ENCODE peak calls at places on chromosomes 2 and 18, in nine cellular contexts. F, C, A, Y, W, H, E, P and S are unnamed samples. For H3K36me3 and H3K4me1, the result is how much of the 10 kb centered on the place peaks cover.

GRCh38 chr2:95110395-95110794 is 11.2 kb downstream of the MRPS5 start:
- DNase-seq in C (no peak), P (no peak), E (no peak), H (no peak), Y (no peak), A (no peak), W (no peak), F (no peak), S (no peak)

GRCh38 chr2:164669291-164669690 is 48.0 kb upstream of the GRB14 start:
- DNase-seq in H (no peak), A (no peak), P (no peak), E (no peak), C (no peak), W (no peak), Y (no peak), F (no peak), S (no peak)

GRCh38 chr2:119617455-119617854 is 61.5 kb upstream of the TMEM177 start:
- DNase-seq in H (no peak), F (no peak), Y (no peak), E (no peak), W (no peak), P (no peak), A (no peak), C (no peak), S (no peak)

GRCh38 chr2:75608684-75609333 is 37.8 kb upstream of the MRPL19 start:
- DNase-seq in P (peak), E (peak), H (no peak), W (no peak), A (peak), F (peak), C (no peak), Y (peak), S (no peak)

GRCh38 chr18:45962461-45962860 is 4.7 kb downstream of the EPG5 start:
- DNase-seq in H (no peak), Y (peak), C (no peak), E (peak), W (peak), P (no peak), F (no peak), A (no peak), S (no peak)

GRCh38 chr2:202378661-202379338 is 2.7 kb downstream of the BMPR2 start:
- DNase-seq in A (no peak), C (no peak), P (no peak), H (no peak), W (no peak), Y (no peak), E (no peak), F (no peak), S (no peak)

GRCh38 chr18:8982416-8983183 is 119.9 kb upstream of the NDUFV2 start:
- DNase-seq in C (no peak), E (peak), A (peak), P (peak), F (peak), H (no peak), Y (peak), W (peak), S (no peak)

GRCh38 chr2:73776869-73777519 is 2.9 kb downstream of the DUSP11 start:
- DNase-seq in Y (peak), E (no peak), W (peak), C (no peak), F (no peak), P (no peak), A (no peak), H (no peak), S (no peak)

GRCh38 chr2:149387411-149387810 is 57.0 kb downstream of the LYPD6 start:
- DNase-seq in Y (no peak), P (no peak), H (no peak), F (no peak), A (no peak), C (no peak), E (no peak), W (no peak), S (no peak)

GRCh38 chr18:78623142-78623541 is 356.5 kb upstream of the SALL3 start:
- DNase-seq in Y (no peak), A (no peak), E (no peak), W (no peak), P (no peak), F (no peak), C (peak), H (no peak), S (no peak)

GRCh38 chr18:56615738-56616520 is 22.5 kb downstream of the TXNL1 start:
- DNase-seq in A (no peak), C (no peak), F (no peak), Y (no peak), E (no peak), W (no peak), P (no peak), H (no peak), S (no peak)

GRCh38 chr18:22689711-22690110 is 243.4 kb upstream of the RBBP8 start:
- DNase-seq in F (peak), Y (no peak), W (no peak), P (no peak), A (no peak), C (no peak), H (no peak), E (no peak), S (no peak)

GRCh38 chr2:24919977-24920812 is at the start of gene ADCY3:
- DNase-seq in H (no peak), Y (peak), F (no peak), C (peak), E (peak), A (peak), P (peak), W (no peak), S (no peak)

GRCh38 chr2:222743263-222743865 is 71.9 kb downstream of the MOGAT1 start:
- DNase-seq in E (no peak), F (peak), C (no peak), P (no peak), A (no peak), W (no peak), H (no peak), Y (no peak), S (no peak)

GRCh38 chr2:103991591-103991990 is 862.3 kb upstream of the POU3F3 start:
- DNase-seq in A (no peak), C (no peak), H (no peak), W (no peak), E (no peak), Y (no peak), P (no peak), F (no peak), S (no peak)

GRCh38 chr2:23526114-23526513 is 141.1 kb downstream of the KLHL29 start:
- DNase-seq in H (no peak), C (no peak), P (no peak), W (no peak), A (no peak), F (no peak), E (no peak), Y (no peak), S (no peak)

GRCh38 chr2:73426161-73426560 is 40.5 kb downstream of the ALMS1 start:
- DNase-seq in Y (no peak), E (no peak), P (no peak), A (no peak), H (no peak), C (no peak), W (no peak), F (no peak), S (no peak)

GRCh38 chr2:74119324-74119723 is 28.4 kb downstream of the BOLA3 start:
- DNase-seq in C (no peak), E (no peak), H (no peak), A (no peak), Y (no peak), P (no peak), F (no peak), W (no peak), S (no peak)

GRCh38 chr2:218746470-218746795 is 35.5 kb upstream of the CYP27A1 start:
- DNase-seq in A (no peak), P (no peak), F (no peak), W (no peak), E (no peak), C (no peak), H (no peak), Y (no peak), S (no peak)
- H3K36me3 ChIP-seq in A (half or more), P (half or more), F (under half), W (under half), E (under half), C (half or more), H (under half), Y (under half), S (under half)

GRCh38 chr2:138439733-138440132 is 61.8 kb upstream of the SPOPL start:
- DNase-seq in Y (no peak), P (no peak), C (no peak), F (no peak), H (no peak), W (no peak), E (no peak), A (no peak), S (no peak)

GRCh38 chr2:138430181-138430580 is 71.4 kb upstream of the SPOPL start:
- DNase-seq in F (no peak), E (no peak), Y (no peak), H (no peak), C (no peak), W (no peak), P (no peak), A (no peak), S (no peak)

GRCh38 chr2:138433995-138434991 is 67.3 kb upstream of the SPOPL start:
- DNase-seq in W (no peak), Y (peak), F (no peak), P (no peak), E (no peak), C (no peak), A (no peak), H (no peak), S (no peak)

GRCh38 chr2:138432971-138433370 is 68.6 kb upstream of the SPOPL start:
- DNase-seq in E (no peak), W (peak), F (no peak), H (no peak), Y (peak), C (no peak), P (no peak), A (no peak), S (no peak)

GRCh38 chr2:138435701-138436100 is 65.9 kb upstream of the SPOPL start:
- DNase-seq in Y (no peak), A (no peak), W (no peak), P (no peak), H (no peak), E (no peak), C (no peak), F (no peak), S (no peak)
- H3K4me1 ChIP-seq in Y (under half), A (under half), W (under half), P (under half), H (under half), E (under half), C (under half), F (under half), S (under half)

GRCh38 chr2:44671276-44671675 is 270.2 kb upstream of the SIX3 start:
- DNase-seq in F (no peak), A (no peak), H (no peak), E (no peak), P (no peak), Y (no peak), W (no peak), C (no peak), S (no peak)

GRCh38 chr2:44672431-44672830 is 269.1 kb upstream of the SIX3 start:
- DNase-seq in W (no peak), A (no peak), C (no peak), E (no peak), H (no peak), Y (no peak), F (no peak), P (no peak), S (no peak)

GRCh38 chr2:44663471-44664073 is 277.9 kb upstream of the SIX3 start:
- DNase-seq in Y (no peak), W (peak), E (no peak), C (no peak), F (no peak), H (no peak), P (no peak), A (no peak), S (no peak)

GRCh38 chr2:44671896-44672295 is 269.6 kb upstream of the SIX3 start:
- DNase-seq in Y (no peak), C (no peak), P (no peak), A (no peak), E (no peak), F (no peak), W (no peak), H (no peak), S (no peak)

DNA sequence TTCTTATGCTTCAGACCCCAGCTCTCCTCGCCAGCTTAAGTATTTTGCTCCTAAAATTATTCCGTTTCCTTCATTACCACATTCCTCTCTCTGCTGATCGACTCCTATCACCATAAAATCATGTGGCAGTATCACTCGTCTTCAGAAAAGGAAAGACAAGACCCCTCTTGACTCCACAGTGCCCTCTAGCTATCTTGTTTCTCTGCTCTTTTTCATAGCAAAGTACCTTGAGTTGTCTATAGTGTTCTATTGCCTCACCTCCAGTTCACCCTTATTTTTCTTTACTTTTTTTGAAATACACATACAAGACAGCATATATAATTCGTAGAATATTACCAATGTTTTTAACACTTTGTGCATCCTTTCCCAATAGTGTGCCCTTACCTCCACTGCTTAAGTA is 273.2 kb upstream of the SIX3 start:
- DNase-seq in E (no peak), Y (no peak), F (peak), W (no peak), P (no peak), A (no peak), C (no peak), H (no peak), S (no peak)
- TF ChIP-seq CTCF in E (no peak), Y (no peak), F (peak), W (no peak), P (no peak), A (peak), C (no peak), H (no peak), S (no peak)

DNA sequence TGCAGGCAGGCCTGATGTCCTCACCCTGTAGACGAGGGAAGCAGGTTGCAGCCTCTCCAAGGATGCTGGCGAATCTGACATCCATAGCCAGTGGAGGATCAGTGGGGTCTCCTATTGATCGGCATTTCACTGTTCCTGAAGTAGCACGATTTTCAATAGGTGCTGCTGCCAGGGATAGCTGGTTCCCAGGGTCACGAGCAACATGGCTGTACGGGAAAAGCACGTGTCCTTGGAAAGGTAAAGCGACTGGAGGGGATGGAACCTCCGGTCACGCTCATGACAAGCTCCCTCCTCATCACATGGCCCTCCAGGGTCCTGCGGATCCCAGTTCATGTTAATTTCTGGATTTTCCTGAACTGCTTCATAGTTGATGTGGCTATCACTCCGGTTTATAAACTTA is 373.7 kb upstream of the SMIM21 start:
- DNase-seq in W (no peak), F (no peak), P (no peak), H (no peak), C (no peak), E (no peak), Y (no peak), A (no peak), S (no peak)
- H3K36me3 ChIP-seq in W (under half), F (under half), P (under half), H (under half), C (under half), E (under half), Y (under half), A (under half), S (under half)

DNA sequence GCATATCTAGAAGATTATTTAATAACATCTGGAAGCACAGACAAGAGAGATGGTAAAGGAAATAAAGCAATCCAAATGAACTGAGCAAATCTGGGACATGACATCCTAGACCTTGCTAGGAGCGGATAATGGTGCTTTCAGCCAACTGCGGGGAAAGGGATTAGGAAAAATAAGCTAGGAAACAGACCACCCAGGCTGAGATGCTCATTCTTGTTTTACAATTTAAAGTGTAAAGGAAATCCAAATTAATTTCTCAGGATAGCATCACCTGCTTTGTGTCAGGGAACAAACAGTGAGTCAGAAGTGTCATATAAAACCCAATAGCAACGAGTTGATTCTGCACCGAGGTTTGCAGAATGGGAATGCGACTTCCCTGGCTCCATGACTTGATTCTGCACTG is 112.5 kb upstream of the CXCR4 start:
- DNase-seq in P (no peak), H (no peak), E (no peak), C (no peak), W (no peak), F (no peak), A (no peak), Y (no peak), S (no peak)
- H3K4me1 ChIP-seq in P (under half), H (under half), E (under half), C (under half), W (under half), F (under half), A (under half), Y (under half), S (under half)